ENCODE peak calls at places on chromosomes 4 and X, in four cellular contexts. P is Caco-2, I is stomach, X is fibroblast of villous mesenchyme. R is an unnamed sample.

GRCh38 chrX:153831435-153832150 is 1.2 kb upstream of the PDZD4 start:
- DNase-seq in P (no peak), I (no peak), X (no peak), R (no peak)

GRCh38 chr4:4320951-4321714 is 31.1 kb downstream of the ZBTB49 start:
- DNase-seq in P (no peak), I (no peak), X (no peak), R (no peak)

GRCh38 chr4:158459085-158459820 is 62.4 kb upstream of the RXFP1 start:
- DNase-seq in P (no peak), I (no peak), X (no peak), R (no peak)

GRCh38 chr4:6372649-6373525 is 99.5 kb downstream of the PPP2R2C start:
- DNase-seq in P (peak), I (no peak), X (peak), R (peak)

GRCh38 chr4:39621582-39621981 is 17.1 kb downstream of the SMIM14 start:
- DNase-seq in P (peak), I (peak), X (peak), R (peak)

GRCh38 chr4:5888222-5888701 is 4.6 kb downstream of the CRMP1 start:
- DNase-seq in P (no peak), I (no peak), X (no peak), R (no peak)

GRCh38 chrX:71618303-71618721 is at the start of gene CXCR3:
- DNase-seq in P (no peak), I (no peak), X (no peak), R (no peak)

GRCh38 chr4:39699676-39700409 is 1.9 kb downstream of the UBE2K start:
- DNase-seq in P (no peak), I (no peak), X (peak), R (no peak)

GRCh38 chr4:37763831-37764230 is 62.7 kb upstream of the PGM2 start:
- DNase-seq in P (no peak), I (peak), X (no peak), R (no peak)

GRCh38 chr4:72218953-72219352 is 187.2 kb downstream of the NPFFR2 start:
- DNase-seq in P (no peak), I (no peak), X (no peak), R (no peak)

GRCh38 chr4:37591349-37591748 is 94.8 kb downstream of the RELL1 start:
- DNase-seq in P (no peak), I (no peak), X (no peak), R (no peak)

GRCh38 chrX:2559124-2559523 is 58.3 kb upstream of the DHRSX start:
- DNase-seq in P (no peak), I (no peak), X (no peak), R (no peak)

GRCh38 chr4:67204441-67204840 is 340.9 kb downstream of the CENPC start:
- DNase-seq in P (no peak), I (no peak), X (no peak), R (no peak)

GRCh38 chrX:53374222-53374820 is 48.1 kb downstream of the SMC1A start:
- DNase-seq in P (no peak), I (no peak), X (no peak), R (no peak)

GRCh38 chrX:17692709-17693346 is 44.5 kb upstream of the SCML1 start:
- DNase-seq in P (no peak), I (no peak), X (peak), R (no peak)

GRCh38 chr4:70531981-70532380 is 13.6 kb downstream of the AMTN start:
- DNase-seq in P (no peak), I (no peak), X (no peak), R (no peak)

GRCh38 chrX:19541931-19542330 is 26.6 kb upstream of the MAP3K15 start:
- DNase-seq in P (no peak), I (no peak), X (no peak), R (no peak)

GRCh38 chrX:15988661-15989603 is 134.3 kb upstream of the AP1S2 start:
- DNase-seq in P (no peak), I (no peak), X (peak), R (no peak)

GRCh38 chr4:38751341-38752043 is 31.3 kb downstream of the TLR10 start:
- DNase-seq in P (no peak), I (no peak), X (no peak), R (no peak)

GRCh38 chrX:13855689-13856425 is 39.0 kb upstream of the GPM6B start:
- DNase-seq in P (no peak), I (no peak), X (no peak), R (no peak)

GRCh38 chr4:7769936-7770674 is 169.6 kb downstream of the AFAP1 start:
- DNase-seq in P (peak), I (no peak), X (peak), R (peak)

GRCh38 chr4:7771056-7771455 is 168.6 kb downstream of the AFAP1 start:
- DNase-seq in P (no peak), I (no peak), X (no peak), R (no peak)

GRCh38 chr4:7769308-7769841 is 170.3 kb downstream of the AFAP1 start:
- DNase-seq in P (no peak), I (no peak), X (no peak), R (no peak)

GRCh38 chr4:7771541-7772507 is 167.8 kb downstream of the AFAP1 start:
- DNase-seq in P (no peak), I (no peak), X (no peak), R (no peak)

DNA sequence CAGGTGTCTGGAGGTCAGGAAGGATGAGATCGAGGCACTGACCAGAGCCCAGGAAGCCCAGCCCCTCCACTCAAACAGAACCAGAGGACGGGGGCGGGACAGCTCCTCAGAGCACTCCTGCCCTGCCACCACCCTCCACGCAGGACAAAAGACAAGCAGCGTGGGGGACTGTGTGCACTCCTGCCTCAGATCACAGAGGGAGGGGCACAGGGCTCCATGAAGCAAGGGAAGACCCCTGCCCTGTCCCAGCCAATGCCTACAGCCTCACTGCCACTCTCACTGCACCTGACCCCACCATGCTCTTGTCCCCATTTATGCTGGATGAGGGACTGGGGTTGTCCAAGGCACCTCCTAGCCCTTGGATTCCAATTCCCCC is 169.0 kb downstream of the AFAP1 start:
- DNase-seq in P (no peak), I (no peak), X (no peak), R (no peak)
- TF ChIP-seq CTCF in P (no peak), I (no peak), X (no peak), R (no peak)

GRCh38 chr4:36243355-36244256 is 708 bp downstream of the ARAP2 start:
- DNase-seq in P (peak), I (peak), X (peak), R (peak)

GRCh38 chr4:36242629-36243354 is 1.5 kb downstream of the ARAP2 start:
- DNase-seq in P (no peak), I (no peak), X (peak), R (peak)

GRCh38 chr4:36249605-36250004 is 5.3 kb upstream of the ARAP2 start:
- DNase-seq in P (no peak), I (no peak), X (no peak), R (no peak)

GRCh38 chr4:36241771-36242170 is 2.5 kb downstream of the ARAP2 start:
- DNase-seq in P (no peak), I (no peak), X (peak), R (no peak)

GRCh38 chr4:36244257-36245084 is at the start of gene ARAP2:
- DNase-seq in P (peak), I (peak), X (no peak), R (peak)
- TF ChIP-seq CTCF in P (no peak), I (no peak), X (no peak), R (no peak)

GRCh38 chr4:44257461-44257860 is 191.1 kb downstream of the KCTD8 start:
- DNase-seq in P (no peak), I (no peak), X (no peak), R (no peak)

GRCh38 chr4:44256414-44256813 is 192.2 kb downstream of the KCTD8 start:
- DNase-seq in P (no peak), I (no peak), X (no peak), R (no peak)
- TF ChIP-seq CTCF in P (no peak), I (no peak), X (no peak), R (no peak)

GRCh38 chr4:151864068-151864467 is 103.3 kb upstream of the GATB start:
- DNase-seq in P (no peak), I (no peak), X (no peak), R (no peak)
- TF ChIP-seq CTCF in P (no peak), I (no peak), X (no peak), R (no peak)

R was measured in Calu3.